ENCODE peak calls at places on chromosomes 6 and 20, in nine cellular contexts. I, D, H, C, T, Y, O, A and R are unnamed samples.

GRCh38 chr20:58803533-58803932 is 47.2 kb downstream of the GNAS-AS1 start:
- DNase-seq in I (no peak), D (no peak), O (no peak), A (no peak), T (no peak), H (no peak), Y (no peak), C (no peak), R (no peak)

GRCh38 chr6:122207794-122208193 is 191.7 kb upstream of the HSF2 start:
- DNase-seq in C (no peak), Y (no peak), H (no peak), T (peak; percentile 14), D (peak; percentile 37), A (no peak), O (no peak), I (no peak), R (no peak)

GRCh38 chr6:152897807-152898399 is 84.9 kb downstream of the FBXO5 start:
- DNase-seq in O (peak; percentile 63), Y (peak; percentile 19), T (peak; percentile 2), H (peak; percentile 37), D (peak; percentile 67), C (peak; percentile 43), I (peak; percentile 82), A (peak; percentile 69), R (peak; percentile 22)

GRCh38 chr6:12232339-12232738 is 57.8 kb upstream of the EDN1 start:
- DNase-seq in A (no peak), I (no peak), Y (no peak), O (no peak), D (peak; percentile 64), H (no peak), T (no peak), C (no peak), R (no peak)

GRCh38 chr20:58169441-58169840 is 59.0 kb downstream of the ANKRD60 start:
- DNase-seq in O (no peak), A (no peak), I (no peak), C (no peak), H (no peak), T (no peak), Y (no peak), D (peak; percentile 78), R (no peak)

GRCh38 chr6:71224011-71224410 is 64.6 kb upstream of the OGFRL1 start:
- DNase-seq in T (no peak), O (no peak), D (no peak), Y (no peak), H (no peak), C (no peak), I (no peak), A (no peak), R (no peak)

GRCh38 chr6:32954983-32955802 is 2.3 kb upstream of the HLA-DMA start:
- DNase-seq in D (peak; percentile 54), T (no peak), Y (no peak), C (no peak), I (no peak), H (no peak), O (no peak), A (no peak), R (no peak)

GRCh38 chr6:85372915-85373270 is 77.0 kb upstream of the NT5E start:
- DNase-seq in C (no peak), T (no peak), Y (no peak), I (no peak), D (no peak), O (no peak), A (no peak), H (no peak), R (no peak)

GRCh38 chr6:125257351-125257750 is 44.4 kb downstream of the HDDC2 start:
- DNase-seq in T (no peak), O (no peak), Y (no peak), H (no peak), D (no peak), A (no peak), I (no peak), C (no peak), R (no peak)

GRCh38 chr6:155117266-155117665 is 122.2 kb downstream of the TIAM2 start:
- DNase-seq in C (no peak), A (no peak), I (no peak), T (peak; percentile 46), O (no peak), D (peak; percentile 81), Y (no peak), H (no peak), R (no peak)

GRCh38 chr6:4906293-4906941 is 97.4 kb downstream of the RPP40 start:
- DNase-seq in T (no peak), D (no peak), Y (no peak), I (no peak), C (no peak), O (no peak), H (no peak), A (no peak), R (no peak)

GRCh38 chr20:25565578-25566157 is 19.7 kb downstream of the NINL start:
- DNase-seq in I (no peak), D (no peak), Y (no peak), T (no peak), O (no peak), H (no peak), A (no peak), C (no peak), R (no peak)

GRCh38 chr20:57396212-57396611 is 5.0 kb downstream of the RBM38 start:
- DNase-seq in Y (no peak), O (no peak), D (no peak), A (no peak), C (no peak), I (no peak), T (no peak), H (no peak), R (no peak)

GRCh38 chr6:140576004-140576555 is 1201.6 kb upstream of the CITED2 start:
- DNase-seq in C (no peak), Y (no peak), D (no peak), H (no peak), O (no peak), T (no peak), A (no peak), I (no peak), R (no peak)

GRCh38 chr20:47066484-47067270 is 172.0 kb downstream of the EYA2 start:
- DNase-seq in O (no peak), T (no peak), A (no peak), H (no peak), C (no peak), Y (no peak), D (no peak), I (no peak), R (no peak)

GRCh38 chr20:44643596-44644383 is 7.7 kb downstream of the ADA start:
- DNase-seq in O (no peak), D (peak; percentile 90), A (peak; percentile 39), H (no peak), Y (no peak), I (no peak), T (no peak), C (no peak), R (no peak)

GRCh38 chr6:14517536-14518105 is 400.0 kb downstream of the CD83 start:
- DNase-seq in I (no peak), A (no peak), O (no peak), H (no peak), T (no peak), C (no peak), D (peak; percentile 45), Y (no peak), R (no peak)

GRCh38 chr20:62984666-62985065 is 22.1 kb downstream of the BHLHE23 start:
- DNase-seq in H (no peak), Y (peak; percentile 48), I (no peak), C (no peak), T (no peak), D (no peak), O (no peak), A (no peak), R (no peak)